ENCODE peak calls at places on chromosomes 4 and X, in four cellular contexts. Z is stomach, K is GM12878, Q is HCT116. R is an unnamed sample.

GRCh38 chr4:76233088-76233487 is 18.4 kb upstream of the FAM47E start:
- DNase-seq in Q (no peak), K (no peak), Z (no peak), R (no peak)

GRCh38 chr4:134019657-134020056 is 181.9 kb downstream of the PABPC4L start:
- DNase-seq in K (no peak), Z (no peak), Q (no peak), R (no peak)

GRCh38 chr4:52976523-52977230 is 114.6 kb downstream of the RASL11B start:
- DNase-seq in Q (no peak), K (no peak), Z (no peak), R (peak; percentile 5)

GRCh38 chr4:178198691-178199090 is 756.5 kb upstream of the AGA start:
- DNase-seq in Q (no peak), Z (no peak), K (no peak), R (no peak)

GRCh38 chrX:53080628-53081580 is 1.3 kb upstream of the TSPYL2 start:
- DNase-seq in Z (no peak), Q (no peak), K (no peak), R (peak; percentile 12)

GRCh38 chr4:142845293-142846070 is 619 bp downstream of the INPP4B start:
- DNase-seq in Q (no peak), Z (peak; percentile 27), K (no peak), R (peak; percentile 2)

GRCh38 chr4:99437686-99438577 is 2.8 kb upstream of the ADH7 start:
- DNase-seq in Z (no peak), Q (no peak), K (no peak), R (no peak)

GRCh38 chr4:114265342-114265741 is 285.9 kb upstream of the ARSJ start:
- DNase-seq in Q (no peak), Z (no peak), K (no peak), R (no peak)

GRCh38 chr4:187480146-187481145 is 515.1 kb upstream of the ZFP42 start:
- DNase-seq in Z (no peak), K (no peak), Q (no peak), R (no peak)

GRCh38 chr4:15341733-15342300 is 86.0 kb upstream of the C1QTNF7 start:
- DNase-seq in Q (no peak), K (no peak), Z (no peak), R (no peak)

DNA sequence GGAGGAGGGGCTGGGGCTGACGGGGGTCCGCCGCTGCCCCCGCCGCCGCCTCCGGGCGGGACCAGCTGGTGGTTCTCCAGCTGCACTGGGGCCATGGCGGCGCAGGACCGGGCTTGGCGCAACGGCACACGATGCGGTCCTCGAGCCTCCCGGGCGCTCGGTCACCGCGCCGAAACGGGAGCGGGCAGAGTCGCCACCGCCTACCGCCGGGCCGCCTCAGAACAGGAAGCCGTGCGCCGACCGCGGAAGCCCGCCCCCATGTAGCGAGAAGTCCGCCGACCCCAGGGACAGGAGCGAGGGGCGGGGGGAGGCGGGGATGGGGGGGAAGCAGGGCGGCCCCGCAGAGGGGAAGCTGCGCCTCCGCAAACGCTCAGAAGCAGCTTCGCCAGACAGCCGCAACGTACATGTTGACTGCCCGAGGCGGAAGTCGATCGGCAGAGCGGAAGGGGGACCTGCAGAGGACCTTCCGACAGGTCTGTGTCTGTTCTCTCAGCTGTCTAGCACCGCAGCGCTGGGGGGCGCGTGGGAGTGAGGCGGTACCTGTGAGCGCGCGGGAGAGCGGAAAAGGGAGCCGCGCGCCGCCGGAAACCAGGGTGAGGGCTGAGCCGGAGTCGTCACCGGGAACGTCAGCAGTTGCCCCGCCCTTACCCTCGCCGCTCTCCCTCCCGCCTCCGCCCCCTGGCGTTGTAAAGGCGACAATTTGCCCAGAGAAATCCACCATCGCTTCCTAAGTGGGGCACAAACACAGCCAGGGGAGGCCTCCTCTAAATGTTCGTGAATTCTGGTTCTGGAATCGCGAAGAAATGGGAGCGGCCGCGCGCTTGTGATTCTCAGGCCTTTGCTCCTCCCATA is at the start of gene MED14:
- DNase-seq in Q (peak; percentile 72), K (peak; percentile 73), Z (peak; percentile 86), R (peak; percentile 89)
- TF ChIP-seq POLR2AphosphoS5 in Q (peak; percentile 70), K (peak; percentile 86), Z (peak; percentile 61), R (peak; percentile 60)

GRCh38 chrX:23742693-23743622 is at the start of gene ACOT9:
- DNase-seq in Z (peak; percentile 92), K (peak; percentile 53), Q (peak; percentile 87), R (peak; percentile 94)
- TF ChIP-seq POLR2AphosphoS5 in Z (peak; percentile 85), K (peak; percentile 28), Q (peak; percentile 60), R (peak; percentile 74)

DNA sequence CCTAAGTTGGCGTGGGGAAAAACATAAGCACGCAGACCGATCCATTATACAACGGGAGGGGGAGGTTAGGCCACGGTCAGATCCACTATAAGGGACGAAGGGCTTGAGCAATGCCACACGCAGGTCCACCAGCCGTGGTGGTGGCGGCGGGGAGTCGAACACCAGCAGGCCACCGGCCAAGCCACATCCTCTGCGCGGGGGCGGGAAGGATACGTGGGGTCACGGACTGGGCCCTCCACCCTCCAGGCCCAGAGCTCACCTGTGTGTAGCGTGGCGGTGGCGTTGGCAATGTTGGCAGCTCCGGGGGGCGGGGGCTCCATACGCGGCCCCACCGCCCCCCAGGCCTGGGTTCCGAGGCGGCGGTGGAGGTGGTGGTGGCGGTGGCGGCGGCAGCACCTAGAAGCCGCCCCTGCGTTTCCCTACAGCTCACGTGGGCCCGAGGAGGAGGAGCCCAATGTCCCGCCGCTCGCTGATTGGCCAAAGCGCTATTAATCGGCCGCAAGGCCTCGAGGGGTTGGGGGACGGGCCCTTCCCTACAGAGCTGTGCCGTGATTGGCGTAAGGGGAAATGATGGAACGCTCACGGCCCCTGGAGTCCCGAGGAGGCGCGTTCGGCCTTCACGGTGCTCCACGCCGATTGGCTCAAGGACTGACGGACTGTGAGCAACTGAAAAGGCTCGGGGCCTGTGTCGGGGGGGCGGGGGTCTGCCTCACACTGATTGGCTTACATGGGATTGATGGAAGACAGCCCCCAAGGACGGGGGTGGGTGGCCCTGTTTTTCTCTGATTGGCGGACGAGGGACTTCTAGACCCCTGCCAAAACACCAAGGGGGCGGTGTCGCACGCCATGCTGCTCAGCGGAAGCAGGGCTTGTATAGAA is at the start of gene ELK1:
- DNase-seq in Q (peak; percentile 93), Z (peak; percentile 92), K (peak; percentile 90), R (peak; percentile 98)
- TF ChIP-seq POLR2AphosphoS5 in Q (no peak), Z (peak; percentile 57), K (peak; percentile 60), R (peak; percentile 19)

DNA sequence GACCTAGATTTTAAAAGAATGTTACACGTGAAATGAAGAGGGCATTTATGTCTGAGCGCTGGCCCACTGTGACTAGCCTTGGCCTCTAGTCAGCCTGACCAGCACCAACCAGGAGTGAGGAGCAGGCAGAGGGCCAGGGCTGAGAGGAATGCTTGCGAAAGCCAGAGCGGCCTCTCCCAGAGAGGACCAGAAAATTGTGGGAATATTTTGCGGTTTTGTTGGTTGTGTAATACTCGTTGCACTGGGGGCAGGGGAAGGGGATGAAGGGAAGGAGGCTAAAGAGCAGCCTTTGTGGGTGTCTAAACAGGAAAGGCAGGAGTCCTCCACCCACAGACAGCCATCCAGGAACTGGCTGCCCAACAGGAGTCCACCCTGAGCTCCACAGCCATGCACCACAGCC is 3.8 kb downstream of the GABRE start:
- DNase-seq in K (no peak), Z (peak; percentile 29), Q (no peak), R (no peak)
- TF ChIP-seq POLR2AphosphoS5 in K (no peak), Z (no peak), Q (no peak), R (no peak)

R was measured in endothelial cell of umbilical vein.